ENCODE peak calls at places on chromosomes 3 and 15, in six cellular contexts. X is fibroblast of mammary gland, K is foreskin fibroblast, J is mesothelial cell of epicardium, D is cardiac fibroblast, P is heart left ventricle. E is an unnamed sample.

GRCh38 chr15:23570466-23570865 is 5.0 kb downstream of the MKRN3 start:
- DNase-seq in P (no peak), X (no peak), J (no peak), K (no peak), D (no peak), E (no peak)

GRCh38 chr3:24117508-24117907 is 172.4 kb downstream of the NR1D2 start:
- DNase-seq in D (no peak), J (no peak), K (no peak), P (no peak), X (no peak), E (no peak)

GRCh38 chr3:37526511-37526910 is 335.2 kb upstream of the CTDSPL start:
- DNase-seq in K (peak), X (peak), D (peak), J (no peak), P (peak), E (no peak)

GRCh38 chr15:41115652-41116115 is 396 bp downstream of the INO80 start:
- DNase-seq in D (peak), J (no peak), X (peak), P (no peak), K (peak), E (peak)

GRCh38 chr3:96266395-96267187 is 547.8 kb upstream of the EPHA6 start:
- DNase-seq in J (no peak), K (no peak), P (no peak), D (no peak), X (peak), E (no peak)

GRCh38 chr15:83598031-83598430 is 55.9 kb upstream of the ADAMTSL3 start:
- DNase-seq in P (no peak), D (no peak), X (no peak), J (no peak), K (no peak), E (no peak)

GRCh38 chr15:101578443-101578894 is 73.7 kb downstream of the TM2D3 start:
- DNase-seq in P (peak), J (no peak), K (no peak), D (peak), X (peak), E (no peak)

GRCh38 chr3:146625117-146625775 is 20.1 kb upstream of the PLSCR5 start:
- DNase-seq in D (peak), J (no peak), P (no peak), X (peak), K (peak), E (no peak)

GRCh38 chr3:157231071-157231470 is 71.1 kb upstream of the CCNL1 start:
- DNase-seq in K (peak), P (no peak), X (peak), J (no peak), D (peak), E (no peak)

GRCh38 chr15:34109775-34110663 is 8.1 kb downstream of the PGBD4 start:
- DNase-seq in X (peak), D (peak), P (no peak), J (no peak), K (peak), E (no peak)

GRCh38 chr15:63244976-63245645 is 32.3 kb upstream of the APH1B start:
- DNase-seq in D (peak), X (no peak), J (no peak), K (no peak), P (no peak), E (no peak)

GRCh38 chr3:97957617-97958311 is 14.5 kb downstream of the RIOX2 start:
- DNase-seq in J (no peak), X (peak), D (peak), K (no peak), P (no peak), E (no peak)

GRCh38 chr15:51982013-51982769 is 10.6 kb upstream of the LEO1 start:
- DNase-seq in K (peak), P (no peak), D (peak), J (no peak), X (peak), E (no peak)

GRCh38 chr15:93298901-93299300 is 209.9 kb upstream of the RGMA start:
- DNase-seq in X (peak), J (no peak), D (no peak), P (no peak), K (no peak), E (peak)

GRCh38 chr3:55879901-55880331 is 392.8 kb upstream of the WNT5A start:
- DNase-seq in K (peak), J (no peak), X (peak), D (no peak), P (no peak), E (no peak)

GRCh38 chr15:58268746-58269145 is 130.6 kb downstream of the AQP9 start:
- DNase-seq in K (no peak), D (no peak), J (no peak), X (no peak), P (no peak), E (no peak)

GRCh38 chr3:149615731-149616221 is 42.0 kb downstream of the WWTR1 start:
- DNase-seq in J (no peak), X (no peak), P (no peak), K (no peak), D (peak), E (no peak)

GRCh38 chr15:74828835-74829234 is 2.4 kb downstream of the CPLX3 start:
- DNase-seq in J (no peak), X (no peak), D (no peak), P (no peak), K (no peak), E (no peak)

GRCh38 chr3:9947025-9947995 is 4.9 kb downstream of the PRRT3 start:
- DNase-seq in X (peak), P (peak), K (peak), D (peak), J (peak), E (peak)

GRCh38 chr3:192928016-192928415 is 10.4 kb upstream of the MB21D2 start:
- DNase-seq in X (no peak), P (no peak), K (no peak), D (no peak), J (no peak), E (no peak)

GRCh38 chr3:147113293-147114045 is 292.9 kb downstream of the ZIC4 start:
- DNase-seq in J (no peak), X (peak), D (peak), K (peak), P (no peak), E (no peak)

GRCh38 chr15:43887901-43888300 is 61.1 kb downstream of the WDR76 start:
- DNase-seq in D (no peak), P (no peak), X (no peak), J (no peak), K (no peak), E (no peak)

GRCh38 chr3:111585214-111585613 is 9.9 kb downstream of the ZBED2 start:
- DNase-seq in P (no peak), X (no peak), D (peak), J (no peak), K (no peak), E (no peak)

GRCh38 chr3:10437995-10438901 is 67.1 kb downstream of the ATP2B2 start:
- DNase-seq in P (no peak), J (no peak), X (peak), D (peak), K (peak), E (no peak)

GRCh38 chr15:62454567-62455172 is 289.6 kb upstream of the C2CD4B start:
- DNase-seq in X (peak), D (no peak), P (no peak), K (no peak), J (no peak), E (no peak)

GRCh38 chr15:101207867-101208288 is 44.0 kb downstream of the CHSY1 start:
- DNase-seq in P (no peak), K (peak), D (peak), J (no peak), X (peak), E (peak)

GRCh38 chr3:148360046-148360445 is 337.7 kb upstream of the AGTR1 start:
- DNase-seq in K (peak), D (peak), J (no peak), X (peak), P (no peak), E (no peak)

GRCh38 chr3:113968986-113969385 is 21.2 kb downstream of the ZDHHC23 start:
- DNase-seq in X (peak), J (no peak), D (peak), P (no peak), K (peak), E (no peak)

GRCh38 chr3:51328206-51328605 is 56.9 kb upstream of the MANF start:
- DNase-seq in J (no peak), X (no peak), D (no peak), P (no peak), K (no peak), E (no peak)

GRCh38 chr15:53811530-53811929 is 52.1 kb upstream of the WDR72 start:
- DNase-seq in D (no peak), K (no peak), J (no peak), X (peak), P (no peak), E (no peak)

GRCh38 chr3:196149922-196150321 is 61.3 kb downstream of the ZDHHC19 start:
- DNase-seq in J (no peak), D (no peak), P (no peak), X (no peak), K (no peak), E (no peak)

GRCh38 chr3:81554805-81555204 is 206.6 kb downstream of the GBE1 start:
- DNase-seq in X (no peak), D (peak), P (no peak), K (peak), J (no peak), E (no peak)

GRCh38 chr3:184777566-184778356 is 34.2 kb upstream of the VPS8 start:
- DNase-seq in P (peak), K (peak), D (peak), J (peak), X (peak), E (peak)

GRCh38 chr3:182215881-182216280 is 504.2 kb downstream of the SOX2 start:
- DNase-seq in P (no peak), J (no peak), X (no peak), D (no peak), K (no peak), E (no peak)

GRCh38 chr3:182220013-182220412 is 508.3 kb downstream of the SOX2 start:
- DNase-seq in J (no peak), X (no peak), P (no peak), D (no peak), K (no peak), E (no peak)

GRCh38 chr3:182212479-182213076 is 500.9 kb downstream of the SOX2 start:
- DNase-seq in P (no peak), X (peak), K (peak), J (no peak), D (peak), E (peak)

GRCh38 chr3:182216311-182216970 is 504.7 kb downstream of the SOX2 start:
- DNase-seq in K (no peak), X (no peak), J (no peak), D (no peak), P (no peak), E (no peak)

DNA sequence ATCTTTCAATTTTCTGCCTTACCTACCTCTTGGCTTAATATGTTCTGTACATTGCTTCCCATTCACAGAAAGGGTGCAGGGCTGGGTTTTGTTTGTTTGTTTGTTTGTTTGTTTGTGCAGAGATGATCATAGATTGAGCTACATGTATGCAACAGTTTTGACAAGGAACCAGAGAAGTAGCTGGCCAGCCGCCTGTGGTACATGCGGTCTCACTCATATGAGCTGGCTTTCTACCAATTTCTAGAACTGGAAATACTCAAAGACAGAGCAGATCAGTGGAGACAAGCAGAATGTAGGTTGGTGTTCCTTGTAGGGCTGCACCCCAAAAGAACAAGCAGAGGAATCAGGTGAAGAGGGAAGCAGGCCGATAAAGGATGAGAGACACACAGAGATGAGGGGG is 502.7 kb downstream of the SOX2 start:
- DNase-seq in D (no peak), K (no peak), J (no peak), P (no peak), X (peak), E (no peak)
- TF ChIP-seq CTCF in D (no peak), K (no peak), J (no peak), P (no peak), X (no peak), E (no peak)

GRCh38 chr3:71201939-71202338 is 381.6 kb downstream of the FOXP1 start:
- DNase-seq in D (peak), X (peak), J (no peak), K (peak), P (no peak), E (peak)

GRCh38 chr3:71206305-71206704 is 377.2 kb downstream of the FOXP1 start:
- DNase-seq in P (no peak), K (no peak), X (no peak), J (no peak), D (no peak), E (no peak)

GRCh38 chr3:71202848-71203390 is 380.6 kb downstream of the FOXP1 start:
- DNase-seq in D (no peak), X (no peak), K (no peak), P (no peak), J (no peak), E (no peak)

GRCh38 chr3:71206821-71207220 is 376.7 kb downstream of the FOXP1 start:
- DNase-seq in X (no peak), P (no peak), J (no peak), D (no peak), K (no peak), E (no peak)

GRCh38 chr3:71203727-71204488 is 379.6 kb downstream of the FOXP1 start:
- DNase-seq in J (no peak), K (no peak), X (no peak), P (no peak), D (no peak), E (no peak)
- TF ChIP-seq CTCF in J (no peak), K (no peak), X (no peak), P (no peak), D (no peak), E (no peak)

GRCh38 chr3:170623524-170623923 is 37.6 kb upstream of the SLC7A14 start:
- DNase-seq in J (no peak), X (no peak), D (no peak), K (no peak), P (no peak), E (no peak)

GRCh38 chr3:170621256-170621655 is 35.4 kb upstream of the SLC7A14 start:
- DNase-seq in P (no peak), K (no peak), J (no peak), D (no peak), X (no peak), E (no peak)

GRCh38 chr3:170622369-170623159 is 36.7 kb upstream of the SLC7A14 start:
- DNase-seq in X (peak), J (peak), D (peak), K (peak), P (no peak), E (peak)
- TF ChIP-seq CTCF in X (no peak), J (no peak), D (no peak), K (no peak), P (no peak), E (no peak)

DNA sequence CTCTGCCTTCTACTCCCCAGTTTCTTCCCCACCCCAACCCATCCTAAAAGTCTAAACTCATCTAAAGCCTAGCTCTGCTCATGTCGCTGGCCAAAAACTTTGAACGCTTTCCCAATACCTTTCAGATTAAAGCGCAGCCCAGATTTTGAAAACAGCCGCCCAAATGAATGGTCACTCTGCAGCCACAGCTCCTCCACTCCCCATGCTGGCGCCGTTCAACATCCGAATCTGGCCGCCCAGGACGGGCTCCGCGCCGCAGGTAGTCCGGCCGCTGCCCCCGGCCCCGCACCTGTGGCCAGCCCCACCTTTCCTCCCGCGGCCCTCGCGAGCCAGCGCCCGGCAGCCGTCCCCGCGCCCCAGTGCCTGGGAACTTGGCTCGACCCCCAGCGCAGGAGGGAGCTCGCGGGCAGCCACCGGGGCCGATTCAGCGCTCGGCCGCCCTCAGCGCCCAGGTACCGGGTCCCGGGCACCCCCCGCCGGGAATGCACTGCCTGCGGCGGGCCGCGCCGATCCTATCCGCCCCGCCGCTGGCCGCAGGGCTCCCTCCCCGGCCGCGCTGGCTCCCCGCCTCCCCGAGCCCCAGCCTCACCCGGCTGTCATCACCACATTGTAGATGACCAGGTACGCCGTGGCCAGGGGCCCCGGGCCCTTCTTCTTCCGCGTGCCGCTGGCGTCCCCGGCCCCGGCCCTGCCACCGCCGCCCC is 417 bp downstream of the HACD2 start:
- DNase-seq in K (peak), X (peak), D (peak), J (peak), P (peak), E (peak)
- TF ChIP-seq CTCF in K (no peak), X (no peak), D (no peak), J (no peak), P (no peak), E (no peak)

GRCh38 chr3:133040696-133041523 is 2.7 kb downstream of the TMEM108 start:
- DNase-seq in P (peak), J (peak), D (peak), K (peak), X (peak), E (peak)
- TF ChIP-seq CTCF in P (peak), J (peak), D (peak), K (peak), X (peak), E (no peak)

E was measured in lower leg skin.